ENCODE peak calls at places on chromosomes 3 and 15, in nine cellular contexts. One of them, this sample, is unnamed.

GRCh38 chr15:33722005-33722672 is 246.2 kb upstream of the CHRM5 start:
- DNase-seq in neural crest cell: no peak
- DNase-seq in caudate nucleus: no peak
- DNase-seq in left cardiac atrium: no peak
- DNase-seq in DMS53: no peak
- DNase-seq in brain pericyte: no peak
- DNase-seq in hypothalamus: no peak
- DNase-seq in activated CD8-positive, alpha-beta memory T cell treated with anti-CD3 and anti-CD28 coated beads for 4 hours: no peak
- DNase-seq in nucleus accumbens: no peak
- DNase-seq in this sample: no peak

GRCh38 chr3:130905551-130905950 is 11.7 kb downstream of the ATP2C1 start:
- DNase-seq in neural crest cell: no peak
- DNase-seq in caudate nucleus: no peak
- DNase-seq in left cardiac atrium: no peak
- DNase-seq in DMS53: peak
- DNase-seq in brain pericyte: no peak
- DNase-seq in hypothalamus: no peak
- DNase-seq in activated CD8-positive, alpha-beta memory T cell treated with anti-CD3 and anti-CD28 coated beads for 4 hours: no peak
- DNase-seq in nucleus accumbens: no peak
- DNase-seq in this sample: no peak

GRCh38 chr3:123258359-123258758 is 56.6 kb downstream of the SEC22A start:
- DNase-seq in neural crest cell: no peak
- DNase-seq in caudate nucleus: no peak
- DNase-seq in left cardiac atrium: no peak
- DNase-seq in DMS53: no peak
- DNase-seq in brain pericyte: no peak
- DNase-seq in hypothalamus: no peak
- DNase-seq in activated CD8-positive, alpha-beta memory T cell treated with anti-CD3 and anti-CD28 coated beads for 4 hours: no peak
- DNase-seq in nucleus accumbens: no peak
- DNase-seq in this sample: no peak

GRCh38 chr3:59704292-59704691 is 654.5 kb upstream of the CFAP20DC start:
- DNase-seq in neural crest cell: no peak
- DNase-seq in caudate nucleus: no peak
- DNase-seq in left cardiac atrium: no peak
- DNase-seq in DMS53: no peak
- DNase-seq in brain pericyte: no peak
- DNase-seq in hypothalamus: no peak
- DNase-seq in activated CD8-positive, alpha-beta memory T cell treated with anti-CD3 and anti-CD28 coated beads for 4 hours: no peak
- DNase-seq in nucleus accumbens: no peak
- DNase-seq in this sample: no peak

GRCh38 chr3:42655331-42655888 is 1.9 kb downstream of the ZBTB47 start:
- DNase-seq in neural crest cell: no peak
- DNase-seq in caudate nucleus: peak
- DNase-seq in left cardiac atrium: peak
- DNase-seq in DMS53: peak
- DNase-seq in brain pericyte: no peak
- DNase-seq in hypothalamus: no peak
- DNase-seq in activated CD8-positive, alpha-beta memory T cell treated with anti-CD3 and anti-CD28 coated beads for 4 hours: no peak
- DNase-seq in nucleus accumbens: peak
- DNase-seq in this sample: no peak

GRCh38 chr3:12194669-12195161 is 36.0 kb upstream of the TIMP4 start:
- DNase-seq in neural crest cell: no peak
- DNase-seq in caudate nucleus: no peak
- DNase-seq in left cardiac atrium: no peak
- DNase-seq in DMS53: peak
- DNase-seq in brain pericyte: no peak
- DNase-seq in hypothalamus: no peak
- DNase-seq in activated CD8-positive, alpha-beta memory T cell treated with anti-CD3 and anti-CD28 coated beads for 4 hours: no peak
- DNase-seq in nucleus accumbens: no peak
- DNase-seq in this sample: peak

GRCh38 chr15:72179950-72180581 is 17.5 kb downstream of the GRAMD2A start:
- DNase-seq in neural crest cell: no peak
- DNase-seq in caudate nucleus: no peak
- DNase-seq in left cardiac atrium: peak
- DNase-seq in DMS53: peak
- DNase-seq in brain pericyte: no peak
- DNase-seq in hypothalamus: peak
- DNase-seq in activated CD8-positive, alpha-beta memory T cell treated with anti-CD3 and anti-CD28 coated beads for 4 hours: no peak
- DNase-seq in nucleus accumbens: peak
- DNase-seq in this sample: no peak

GRCh38 chr3:43863966-43864933 is 173.5 kb downstream of the ABHD5 start:
- DNase-seq in neural crest cell: no peak
- DNase-seq in caudate nucleus: no peak
- DNase-seq in left cardiac atrium: no peak
- DNase-seq in DMS53: no peak
- DNase-seq in brain pericyte: no peak
- DNase-seq in hypothalamus: no peak
- DNase-seq in activated CD8-positive, alpha-beta memory T cell treated with anti-CD3 and anti-CD28 coated beads for 4 hours: no peak
- DNase-seq in nucleus accumbens: no peak
- DNase-seq in this sample: no peak

GRCh38 chr3:115239717-115240116 is 92.6 kb upstream of the ZBTB20 start:
- DNase-seq in neural crest cell: no peak
- DNase-seq in caudate nucleus: no peak
- DNase-seq in left cardiac atrium: peak
- DNase-seq in DMS53: peak
- DNase-seq in brain pericyte: peak
- DNase-seq in hypothalamus: peak
- DNase-seq in activated CD8-positive, alpha-beta memory T cell treated with anti-CD3 and anti-CD28 coated beads for 4 hours: no peak
- DNase-seq in nucleus accumbens: peak
- DNase-seq in this sample: peak

This sample was measured in trophoblast cell.